ENCODE peak calls at places on chromosomes 5 and 9, in four cellular contexts. Y is NCI-H748 treated with DMSO at 0.1 percent for 48 hours; O is stimulated activated CD8-positive, alpha-beta memory T cell treated with anti-CD3 and anti-CD28 coated beads, Interleukin-15, amount 100 ng/mL, for 24 hours; K is stimulated activated CD4-positive, alpha-beta T cell treated with anti-CD3 and anti-CD28 coated beads, Interleukin-12 subunit alpha, Interleukin-12 subunit beta, amount 100 ng/mL, for 48 hours. R is an unnamed sample.

GRCh38 chr5:52469420-52469819 is 318.3 kb upstream of the ITGA1 start:
- DNase-seq in Y (no peak), O (no peak), K (no peak), R (no peak)

GRCh38 chr5:136109453-136109852 is 23.2 kb upstream of the SMAD5 start:
- DNase-seq in Y (no peak), O (no peak), K (no peak), R (no peak)

GRCh38 chr5:24749701-24750100 is 104.9 kb upstream of the CDH10 start:
- DNase-seq in Y (no peak), O (no peak), K (no peak), R (no peak)

GRCh38 chr5:151470440-151470839 is 23.0 kb downstream of the SLC36A1 start:
- DNase-seq in Y (peak; percentile 49), O (no peak), K (no peak), R (peak; percentile 11)

GRCh38 chr5:5424736-5425135 is 2.3 kb downstream of the ICE1 start:
- DNase-seq in Y (no peak), O (no peak), K (peak; percentile 29), R (no peak)

GRCh38 chr9:129033216-129033615 is 3.2 kb upstream of the MIGA2 start:
- DNase-seq in Y (no peak), O (no peak), K (no peak), R (no peak)

GRCh38 chr5:69416180-69416579 is 1.3 kb downstream of the MARVELD2 start:
- DNase-seq in Y (peak; percentile 41), O (no peak), K (no peak), R (peak; percentile 30)

GRCh38 chr9:109859447-109859846 is 79.4 kb downstream of the PALM2AKAP2 start:
- DNase-seq in Y (no peak), O (no peak), K (no peak), R (no peak)

GRCh38 chr9:112793213-112793810 is 42.8 kb downstream of the SNX30 start:
- DNase-seq in Y (peak; percentile 41), O (peak; percentile 58), K (peak; percentile 68), R (peak; percentile 85)

GRCh38 chr9:130997925-130998595 is 10.9 kb upstream of the LAMC3 start:
- DNase-seq in Y (peak; percentile 18), O (peak; percentile 10), K (peak; percentile 25), R (peak; percentile 92)

GRCh38 chr5:177361418-177362101 is 3.8 kb downstream of the RGS14 start:
- DNase-seq in Y (no peak), O (no peak), K (no peak), R (no peak)

GRCh38 chr5:139671096-139671841 is 23.1 kb downstream of the CXXC5 start:
- DNase-seq in Y (no peak), O (no peak), K (no peak), R (no peak)

GRCh38 chr5:72767289-72768010 is 49.0 kb upstream of the TNPO1 start:
- DNase-seq in Y (peak; percentile 75), O (no peak), K (no peak), R (peak; percentile 33)

R was measured in H9.